ENCODE peak calls at places on chromosome 5, in six cellular contexts. O is smooth muscle cell of the brain vasculature; K is activated T-helper 9 cell treated with anti-CD3 and anti-CD28 coated beads, Interleukin-2, amount 50 U/mL, for 16 hours; J is right cardiac atrium; F is stimulated activated CD8-positive, alpha-beta memory T cell treated with anti-CD3 and anti-CD28 coated beads, Interleukin-2, amount 100 ng/mL, for 48 hours; N is foreskin keratinocyte. I is an unnamed sample.

GRCh38 chr5:59036274-59036961 is 453.5 kb downstream of the RAB3C start:
- DNase-seq in O (peak; percentile 63), F (no peak), K (peak; percentile 19), J (no peak), N (peak; percentile 96), I (no peak)

GRCh38 chr5:58462623-58463230 is 2.8 kb upstream of the PLK2 start:
- DNase-seq in F (no peak), J (no peak), K (no peak), O (peak; percentile 33), N (peak; percentile 73), I (peak; percentile 10)

GRCh38 chr5:5155617-5156016 is 15.5 kb downstream of the ADAMTS16 start:
- DNase-seq in O (no peak), N (no peak), K (no peak), F (no peak), J (no peak), I (no peak)

GRCh38 chr5:138180183-138180782 is 1.4 kb downstream of the KIF20A start:
- DNase-seq in K (no peak), O (no peak), J (no peak), N (peak; percentile 73), F (no peak), I (peak; percentile 69)

GRCh38 chr5:80569961-80570786 is at the start of gene ANKRD34B:
- DNase-seq in F (peak; percentile 36), O (no peak), K (no peak), J (peak; percentile 50), N (peak; percentile 29), I (peak; percentile 83)

GRCh38 chr5:68464424-68464823 is 248.9 kb downstream of the PIK3R1 start:
- DNase-seq in F (peak; percentile 34), J (no peak), N (peak; percentile 32), O (peak; percentile 49), K (peak; percentile 39), I (no peak)

GRCh38 chr5:170782438-170782837 is 1.1 kb upstream of the GABRP start:
- DNase-seq in K (no peak), F (no peak), N (no peak), O (no peak), J (no peak), I (no peak)

GRCh38 chr5:169350759-169351240 is 49.9 kb upstream of the SLIT3 start:
- DNase-seq in K (no peak), O (peak; percentile 17), F (no peak), J (peak; percentile 59), N (peak; percentile 100), I (peak; percentile 35)

GRCh38 chr5:176658817-176659216 is 11.5 kb downstream of the TSPAN17 start:
- DNase-seq in K (no peak), J (no peak), N (no peak), O (no peak), F (no peak), I (no peak)

GRCh38 chr5:72064801-72065570 is 42.3 kb upstream of the MAP1B start:
- DNase-seq in O (no peak), N (no peak), K (no peak), F (no peak), J (no peak), I (no peak)

GRCh38 chr5:52727568-52727967 is 60.1 kb upstream of the ITGA1 start:
- DNase-seq in N (peak; percentile 95), F (no peak), K (no peak), O (no peak), J (no peak), I (no peak)

GRCh38 chr5:6636293-6636692 is 3.1 kb downstream of the SRD5A1 start:
- DNase-seq in F (no peak), J (no peak), K (no peak), O (no peak), N (peak; percentile 85), I (no peak)

GRCh38 chr5:115209279-115209678 is 39.6 kb upstream of the TRIM36 start:
- DNase-seq in O (no peak), K (no peak), J (no peak), F (peak; percentile 10), N (no peak), I (no peak)

GRCh38 chr5:55694152-55694830 is 17.8 kb downstream of the SLC38A9 start:
- DNase-seq in F (no peak), J (no peak), K (no peak), N (peak; percentile 17), O (no peak), I (no peak)

GRCh38 chr5:146993876-146994530 is 115.4 kb upstream of the PPP2R2B start:
- DNase-seq in J (no peak), K (no peak), O (no peak), N (no peak), F (no peak), I (no peak)

GRCh38 chr5:157865844-157866243 is 6.9 kb upstream of the CLINT1 start:
- DNase-seq in F (no peak), K (no peak), J (no peak), N (peak; percentile 65), O (no peak), I (no peak)

GRCh38 chr5:68698025-68698940 is 395.5 kb upstream of the SLC30A5 start:
- DNase-seq in N (no peak), O (no peak), F (no peak), K (no peak), J (no peak), I (no peak)

GRCh38 chr5:39624268-39624886 is 199.6 kb upstream of the DAB2 start:
- DNase-seq in N (peak; percentile 86), J (no peak), K (no peak), F (no peak), O (no peak), I (peak; percentile 33)

GRCh38 chr5:173789031-173789920 is 98.9 kb upstream of the CPEB4 start:
- DNase-seq in K (no peak), J (no peak), F (peak; percentile 11), N (peak; percentile 46), O (peak; percentile 46), I (no peak)